ENCODE peak calls at places on chromosomes 2 and 18, in five cellular contexts. P is neuronal stem cell, E is NCI-H1092 treated with DMSO at 0.1 percent for 48 hours, S is glomerular endothelial cell, H is hepatocyte. F is an unnamed sample.

GRCh38 chr2:197327073-197327775 is 16.6 kb upstream of the ANKRD44 start:
- DNase-seq in P (no peak), S (no peak), E (no peak), H (no peak), F (no peak)

GRCh38 chr2:234098675-234099195 is 48.2 kb downstream of the SPP2 start:
- DNase-seq in S (no peak), E (no peak), H (no peak), P (no peak), F (no peak)

GRCh38 chr2:236671820-236672520 is 102.3 kb downstream of the ACKR3 start:
- DNase-seq in P (no peak), H (no peak), E (no peak), S (no peak), F (no peak)

GRCh38 chr2:215812966-215813365 is 200.4 kb downstream of the MREG start:
- DNase-seq in E (no peak), H (no peak), P (no peak), S (no peak), F (no peak)

GRCh38 chr18:58580078-58580477 is 48.8 kb downstream of the ALPK2 start:
- DNase-seq in E (no peak), H (no peak), P (no peak), S (no peak), F (no peak)

GRCh38 chr2:105573910-105574655 is 170.6 kb upstream of the NCK2 start:
- DNase-seq in H (no peak), E (peak; percentile 6), P (no peak), S (no peak), F (no peak)

GRCh38 chr2:112795720-112796119 is 11.4 kb upstream of the IL1A start:
- DNase-seq in S (no peak), P (no peak), E (no peak), H (peak; percentile 40), F (no peak)

GRCh38 chr2:241108271-241109209 is 6.5 kb upstream of the MTERF4 start:
- DNase-seq in S (no peak), P (no peak), E (no peak), H (no peak), F (no peak)

GRCh38 chr2:122539920-122540319 is 784.5 kb downstream of the TSN start:
- DNase-seq in S (no peak), E (no peak), P (no peak), H (no peak), F (no peak)